ENCODE peak calls at places on chromosomes 12 and 14, in nine cellular contexts. F is psoas muscle, Y is colonic mucosa, M is Calu3, I is omental fat pad, T is tibial artery, R is BJ, H is osteocyte, P is WTC11. N is an unnamed sample.

GRCh38 chr12:52121848-52122838 is 42.6 kb downstream of the SMIM41 start:
- DNase-seq in F (peak; percentile 82), Y (peak; percentile 67), M (peak; percentile 65), I (peak; percentile 52), T (no peak), R (no peak), H (no peak), P (peak; percentile 84), N (peak; percentile 71)

GRCh38 chr12:77218278-77218677 is 152.9 kb upstream of the E2F7 start:
- DNase-seq in F (no peak), Y (no peak), M (no peak), I (no peak), T (no peak), R (no peak), H (no peak), P (no peak), N (no peak)

GRCh38 chr12:78580296-78580695 is 284.3 kb upstream of the SYT1 start:
- DNase-seq in F (no peak), Y (no peak), M (no peak), I (no peak), T (no peak), R (no peak), H (no peak), P (no peak), N (no peak)

GRCh38 chr12:90399317-90399716 is 555.7 kb downstream of the CCER1 start:
- DNase-seq in F (no peak), Y (no peak), M (no peak), I (no peak), T (no peak), R (no peak), H (no peak), P (no peak), N (no peak)

GRCh38 chr14:55327179-55327578 is 56.0 kb downstream of the FBXO34 start:
- DNase-seq in F (no peak), Y (no peak), M (no peak), I (no peak), T (no peak), R (no peak), H (no peak), P (no peak), N (no peak)

GRCh38 chr12:56293785-56294184 is 6.3 kb downstream of the CS start:
- DNase-seq in F (no peak), Y (no peak), M (no peak), I (no peak), T (no peak), R (no peak), H (no peak), P (no peak), N (no peak)

GRCh38 chr12:26187429-26187828 is 7.9 kb upstream of the SSPN start:
- DNase-seq in F (no peak), Y (no peak), M (peak; percentile 15), I (no peak), T (no peak), R (no peak), H (no peak), P (no peak), N (no peak)

GRCh38 chr14:34673702-34674101 is 40.7 kb downstream of the CFL2 start:
- DNase-seq in F (no peak), Y (no peak), M (no peak), I (no peak), T (no peak), R (no peak), H (no peak), P (no peak), N (no peak)

GRCh38 chr12:45577844-45578399 is 151.6 kb upstream of the ARID2 start:
- DNase-seq in F (no peak), Y (no peak), M (no peak), I (no peak), T (no peak), R (no peak), H (no peak), P (no peak), N (no peak)

GRCh38 chr12:107134558-107134957 is 41.2 kb upstream of the CRY1 start:
- DNase-seq in F (no peak), Y (no peak), M (peak; percentile 21), I (no peak), T (no peak), R (no peak), H (no peak), P (peak; percentile 64), N (peak; percentile 57)

GRCh38 chr14:31968107-31968810 is 108.8 kb upstream of the ARHGAP5 start:
- DNase-seq in F (no peak), Y (no peak), M (no peak), I (no peak), T (no peak), R (no peak), H (no peak), P (no peak), N (no peak)

GRCh38 chr12:59075141-59075540 is 154.8 kb upstream of the LRIG3 start:
- DNase-seq in F (no peak), Y (no peak), M (no peak), I (no peak), T (no peak), R (no peak), H (no peak), P (no peak), N (no peak)

GRCh38 chr14:71060795-71061455 is 153.7 kb downstream of the PCNX1 start:
- DNase-seq in F (no peak), Y (no peak), M (no peak), I (no peak), T (no peak), R (no peak), H (no peak), P (no peak), N (no peak)

GRCh38 chr12:63292476-63293228 is 141.7 kb upstream of the AVPR1A start:
- DNase-seq in F (no peak), Y (no peak), M (no peak), I (no peak), T (no peak), R (no peak), H (no peak), P (no peak), N (no peak)

GRCh38 chr12:5259523-5259922 is 172.4 kb upstream of the NTF3 start:
- DNase-seq in F (no peak), Y (no peak), M (no peak), I (no peak), T (no peak), R (peak; percentile 15), H (no peak), P (no peak), N (no peak)

GRCh38 chr12:39272934-39273770 is 169.8 kb downstream of the KIF21A start:
- DNase-seq in F (no peak), Y (peak; percentile 45), M (peak; percentile 52), I (no peak), T (no peak), R (no peak), H (no peak), P (peak; percentile 27), N (peak; percentile 26)
- TF ChIP-seq CTCF in F (peak; percentile 56), Y (peak; percentile 68), M (no peak), I (no peak), T (peak; percentile 62), R (peak; percentile 73), H (peak; percentile 69), P (peak; percentile 77), N (peak; percentile 34)

GRCh38 chr14:68462683-68463082 is 330.2 kb downstream of the ZFP36L1 start:
- DNase-seq in F (no peak), Y (no peak), M (no peak), I (no peak), T (no peak), R (no peak), H (no peak), P (no peak), N (no peak)
- TF ChIP-seq CTCF in F (no peak), Y (no peak), M (no peak), I (no peak), T (no peak), R (peak; percentile 41), H (peak; percentile 17), P (no peak), N (no peak)

GRCh38 chr14:101182476-101182875 is 279.0 kb upstream of the RTL1 start:
- DNase-seq in F (no peak), Y (no peak), M (no peak), I (no peak), T (no peak), R (no peak), H (no peak), P (no peak), N (no peak)

GRCh38 chr14:101184562-101184961 is 281.0 kb upstream of the RTL1 start:
- DNase-seq in F (no peak), Y (no peak), M (no peak), I (peak; percentile 4), T (no peak), R (no peak), H (no peak), P (no peak), N (no peak)

GRCh38 chr14:101185081-101185835 is 281.7 kb upstream of the RTL1 start:
- DNase-seq in F (no peak), Y (no peak), M (no peak), I (no peak), T (no peak), R (no peak), H (no peak), P (no peak), N (no peak)

GRCh38 chr14:101184104-101184455 is 280.6 kb upstream of the RTL1 start:
- DNase-seq in F (no peak), Y (no peak), M (no peak), I (no peak), T (no peak), R (no peak), H (peak; percentile 75), P (no peak), N (no peak)

GRCh38 chr14:101183376-101184103 is 280.0 kb upstream of the RTL1 start:
- DNase-seq in F (no peak), Y (no peak), M (peak; percentile 22), I (peak; percentile 8), T (peak; percentile 65), R (no peak), H (peak; percentile 80), P (peak; percentile 86), N (peak; percentile 28)
- TF ChIP-seq CTCF in F (no peak), Y (peak; percentile 42), M (no peak), I (no peak), T (no peak), R (no peak), H (peak; percentile 42), P (peak; percentile 40), N (peak; percentile 70)

DNA sequence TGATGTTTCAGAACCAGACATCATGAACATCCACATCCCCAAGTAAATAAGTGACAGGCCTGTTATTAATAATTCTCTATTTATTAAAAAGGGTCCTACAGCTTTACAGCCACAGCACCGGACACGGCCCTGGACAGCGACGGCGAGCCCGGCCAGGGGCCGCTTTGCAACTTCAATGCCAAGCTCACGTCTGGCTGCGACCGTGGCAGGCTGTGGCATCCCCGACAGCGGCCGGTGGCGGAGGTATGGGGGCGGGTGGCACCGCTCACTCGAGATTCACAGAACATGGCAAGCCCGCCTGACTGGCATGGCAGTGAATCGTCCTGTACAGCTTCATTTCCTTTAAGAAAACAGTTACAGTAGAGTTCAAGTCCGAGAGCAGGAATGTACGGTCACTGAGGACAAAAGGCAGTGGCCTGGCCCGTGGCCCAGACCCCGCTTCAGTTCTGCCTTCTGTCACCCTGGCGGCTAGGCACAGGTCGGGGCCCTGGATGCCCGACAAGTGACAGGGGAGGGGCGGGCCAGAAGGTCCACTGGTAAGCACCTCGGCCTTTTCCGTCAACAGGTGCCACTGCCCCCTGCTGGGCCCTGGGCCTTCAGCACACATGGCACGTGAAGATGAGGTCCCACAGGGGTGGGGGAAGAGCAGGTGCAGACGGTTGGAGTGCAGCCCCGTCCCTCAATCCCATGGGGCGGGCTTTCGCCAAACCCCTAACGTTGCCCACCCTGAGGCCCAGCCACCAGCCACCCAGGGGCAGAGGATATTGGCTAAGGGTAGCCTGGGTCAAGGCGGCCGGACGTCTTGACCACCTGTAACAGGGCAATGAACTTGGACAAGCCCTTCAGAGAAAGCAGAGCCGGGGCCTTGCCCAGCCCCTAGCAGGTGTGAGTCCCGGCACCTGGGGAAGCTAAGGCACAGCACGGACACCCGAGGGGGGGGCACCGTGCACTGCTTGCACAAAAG is 30.3 kb downstream of the HIP1R start:
- DNase-seq in F (no peak), Y (no peak), M (peak; percentile 74), I (no peak), T (peak; percentile 69), R (no peak), H (no peak), P (peak; percentile 43), N (peak; percentile 82)
- TF ChIP-seq CTCF in F (no peak), Y (peak; percentile 24), M (peak; percentile 65), I (no peak), T (peak; percentile 15), R (peak; percentile 37), H (peak; percentile 12), P (no peak), N (peak; percentile 77)

N was measured in WERI-Rb-1.